ENCODE peak calls at places on chromosome 1, in eight cellular contexts. R, B, K, P, O, J, H and S are unnamed samples.

GRCh38 chr1:163820190-163820589 is 498.4 kb downstream of the NUF2 start:
- DNase-seq in R (no peak), B (no peak), K (no peak), P (no peak), O (no peak), J (no peak), H (no peak), S (no peak)

GRCh38 chr1:66090863-66091457 is 298.3 kb downstream of the PDE4B start:
- DNase-seq in R (no peak), B (no peak), K (no peak), P (no peak), O (no peak), J (no peak), H (no peak), S (peak)

GRCh38 chr1:41673355-41673754 is 188.9 kb upstream of the EDN2 start:
- DNase-seq in R (no peak), B (peak), K (no peak), P (no peak), O (no peak), J (no peak), H (no peak), S (peak)

GRCh38 chr1:12616709-12617373 is 1.2 kb downstream of the DHRS3 start:
- DNase-seq in R (peak), B (peak), K (no peak), P (no peak), O (no peak), J (peak), H (no peak), S (no peak)

GRCh38 chr1:34684246-34684645 is 70.6 kb upstream of the GJB5 start:
- DNase-seq in R (no peak), B (no peak), K (no peak), P (no peak), O (no peak), J (no peak), H (no peak), S (no peak)

GRCh38 chr1:71693581-71693980 is 588.8 kb downstream of the NEGR1 start:
- DNase-seq in R (no peak), B (no peak), K (no peak), P (no peak), O (no peak), J (no peak), H (no peak), S (no peak)

GRCh38 chr1:18949689-18950414 is 6.6 kb downstream of the IFFO2 start:
- DNase-seq in R (no peak), B (peak), K (no peak), P (no peak), O (peak), J (no peak), H (no peak), S (peak)

GRCh38 chr1:177505905-177506590 is 335.3 kb downstream of the BRINP2 start:
- DNase-seq in R (no peak), B (peak), K (no peak), P (no peak), O (no peak), J (peak), H (no peak), S (peak)

GRCh38 chr1:29180497-29181412 is 945 bp downstream of the SRSF4 start:
- DNase-seq in R (no peak), B (no peak), K (no peak), P (no peak), O (no peak), J (no peak), H (no peak), S (no peak)

GRCh38 chr1:6586404-6586816 is 6.6 kb downstream of the ZBTB48 start:
- DNase-seq in R (no peak), B (no peak), K (no peak), P (no peak), O (no peak), J (no peak), H (no peak), S (no peak)

GRCh38 chr1:244437108-244437507 is 14.6 kb downstream of the ADSS2 start:
- DNase-seq in R (no peak), B (peak), K (no peak), P (no peak), O (no peak), J (no peak), H (no peak), S (peak)

GRCh38 chr1:88800382-88801051 is 90.8 kb downstream of the GTF2B start:
- DNase-seq in R (no peak), B (peak), K (no peak), P (no peak), O (peak), J (no peak), H (no peak), S (peak)

GRCh38 chr1:229896306-229896705 is 170.7 kb upstream of the GALNT2 start:
- DNase-seq in R (no peak), B (no peak), K (no peak), P (no peak), O (no peak), J (no peak), H (no peak), S (no peak)

GRCh38 chr1:27658951-27659496 is 13.0 kb downstream of the IFI6 start:
- DNase-seq in R (no peak), B (peak), K (no peak), P (no peak), O (peak), J (peak), H (no peak), S (peak)

DNA sequence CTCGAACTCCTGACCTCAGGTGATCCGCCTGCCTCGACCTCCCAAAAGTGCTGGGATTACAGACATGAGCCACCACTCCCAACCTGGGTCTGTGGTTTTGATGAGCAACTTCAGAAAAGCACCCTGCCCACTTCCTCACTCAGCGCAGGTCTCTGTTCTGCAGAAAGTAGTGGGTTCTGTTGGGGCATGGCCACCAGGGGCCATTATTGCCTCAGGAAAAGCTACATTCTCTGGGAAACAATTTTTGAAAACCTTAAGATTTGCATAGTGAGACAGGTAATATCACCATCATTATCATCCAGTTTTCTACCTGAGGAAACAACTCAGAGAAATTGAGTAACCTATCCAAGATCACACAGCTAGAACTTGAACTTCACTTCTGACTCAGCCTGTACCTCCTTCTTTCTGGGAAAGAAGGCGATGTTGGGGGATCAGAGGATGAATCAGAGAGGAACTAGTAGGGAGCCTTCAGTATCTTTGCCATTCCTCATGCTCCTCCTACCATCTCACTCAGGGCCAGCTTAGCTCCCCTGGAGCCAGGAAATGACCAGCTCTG is 7.1 kb upstream of the NES start:
- DNase-seq in R (no peak), B (no peak), K (no peak), P (no peak), O (peak), J (peak), H (no peak), S (peak)
- TF ChIP-seq CTCF in R (no peak), B (no peak), K (peak), P (no peak), O (peak), J (no peak), H (peak), S (no peak)

GRCh38 chr1:157624471-157624870 is 26.6 kb upstream of the FCRL4 start:
- DNase-seq in R (no peak), B (no peak), K (no peak), P (no peak), O (no peak), J (no peak), H (no peak), S (no peak)

GRCh38 chr1:157622471-157622870 is 24.6 kb upstream of the FCRL4 start:
- DNase-seq in R (no peak), B (no peak), K (no peak), P (no peak), O (no peak), J (no peak), H (no peak), S (no peak)

GRCh38 chr1:157628773-157629172 is 30.9 kb upstream of the FCRL4 start:
- DNase-seq in R (no peak), B (no peak), K (no peak), P (no peak), O (no peak), J (no peak), H (no peak), S (no peak)

DNA sequence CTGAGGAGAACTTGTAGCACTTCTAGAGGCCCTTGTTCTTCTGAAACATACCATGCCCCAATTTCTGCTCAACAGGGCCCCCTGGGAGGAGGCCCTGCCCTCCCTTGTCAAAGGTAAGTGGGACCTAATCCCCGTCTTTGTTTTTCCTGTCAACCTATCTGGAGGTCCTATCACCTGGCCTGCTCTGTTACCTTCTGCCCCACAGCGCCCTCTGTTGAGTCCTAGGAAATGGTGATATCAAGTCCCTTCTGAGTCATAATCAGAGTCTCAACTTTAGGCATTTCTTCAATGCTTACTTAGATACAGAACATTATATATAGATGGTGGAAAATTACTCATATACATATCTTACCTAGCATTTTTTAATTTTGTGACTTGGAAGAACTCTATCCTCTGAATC is 28.2 kb upstream of the FCRL4 start:
- DNase-seq in R (no peak), B (no peak), K (peak), P (no peak), O (no peak), J (no peak), H (no peak), S (no peak)
- TF ChIP-seq CTCF in R (no peak), B (no peak), K (peak), P (peak), O (peak), J (no peak), H (no peak), S (no peak)

DNA sequence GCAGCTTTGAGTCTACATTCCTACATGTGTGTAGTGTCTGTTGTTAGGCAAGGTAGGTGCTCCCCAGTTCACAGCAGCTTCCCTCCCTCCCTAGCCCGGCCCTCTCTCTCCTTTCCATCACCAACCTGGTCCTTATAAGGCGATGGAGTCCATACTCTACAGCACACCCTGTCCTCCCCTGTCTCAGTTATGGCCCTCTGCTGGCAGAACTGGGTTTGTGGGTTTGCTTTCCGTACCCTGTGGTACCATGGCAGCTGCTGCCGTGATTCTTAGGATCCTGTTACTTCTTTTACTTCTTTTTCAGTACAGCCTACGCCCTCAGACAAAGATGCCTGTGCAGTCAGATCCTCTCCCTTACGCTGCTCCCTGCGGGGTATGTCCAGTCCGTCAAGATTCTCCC is 31.7 kb downstream of the AK5 start:
- DNase-seq in R (no peak), B (peak), K (peak), P (no peak), O (no peak), J (no peak), H (no peak), S (no peak)
- TF ChIP-seq CTCF in R (no peak), B (peak), K (peak), P (peak), O (peak), J (no peak), H (peak), S (peak)

DNA sequence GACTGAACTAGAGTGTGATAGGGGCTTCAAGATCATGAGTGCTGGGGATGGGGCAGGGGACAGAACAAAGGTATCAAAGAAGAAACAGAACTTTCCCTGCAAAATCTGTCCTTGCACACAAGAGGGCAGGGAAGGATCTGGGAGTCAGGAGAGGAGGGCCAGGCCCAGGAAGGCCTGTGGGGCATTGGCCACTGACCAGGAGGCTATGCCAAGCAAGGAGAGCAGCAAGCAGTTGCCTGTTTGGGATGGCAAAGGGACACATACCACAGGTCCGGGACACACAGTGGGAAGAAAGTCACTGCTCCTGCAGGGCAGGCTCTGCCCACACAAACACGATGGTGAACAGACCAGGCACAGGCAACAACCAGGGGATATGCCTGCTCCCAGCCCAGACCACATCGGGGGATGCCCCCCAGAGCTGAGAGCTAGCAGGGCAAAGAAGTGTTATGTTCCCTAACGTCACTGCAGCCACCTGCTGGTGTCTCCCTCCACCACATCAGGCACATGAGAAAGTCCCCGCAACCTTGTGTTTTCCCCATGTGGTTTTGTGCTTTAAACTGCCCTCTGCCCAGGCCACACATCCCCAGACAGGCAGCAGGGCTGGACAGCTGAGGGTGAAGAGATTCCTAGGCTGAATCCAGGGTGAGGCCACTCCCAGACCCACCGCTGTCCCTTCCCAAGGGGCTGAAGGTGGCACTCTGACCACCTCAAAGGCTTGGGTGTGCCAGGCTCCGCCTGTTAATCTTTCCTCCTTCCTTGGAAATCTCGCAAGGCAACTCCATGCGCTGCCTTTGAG is 53.6 kb downstream of the KIF21B start:
- DNase-seq in R (no peak), B (no peak), K (no peak), P (no peak), O (no peak), J (no peak), H (no peak), S (no peak)
- TF ChIP-seq CTCF in R (no peak), B (no peak), K (no peak), P (no peak), O (peak), J (no peak), H (no peak), S (no peak)

DNA sequence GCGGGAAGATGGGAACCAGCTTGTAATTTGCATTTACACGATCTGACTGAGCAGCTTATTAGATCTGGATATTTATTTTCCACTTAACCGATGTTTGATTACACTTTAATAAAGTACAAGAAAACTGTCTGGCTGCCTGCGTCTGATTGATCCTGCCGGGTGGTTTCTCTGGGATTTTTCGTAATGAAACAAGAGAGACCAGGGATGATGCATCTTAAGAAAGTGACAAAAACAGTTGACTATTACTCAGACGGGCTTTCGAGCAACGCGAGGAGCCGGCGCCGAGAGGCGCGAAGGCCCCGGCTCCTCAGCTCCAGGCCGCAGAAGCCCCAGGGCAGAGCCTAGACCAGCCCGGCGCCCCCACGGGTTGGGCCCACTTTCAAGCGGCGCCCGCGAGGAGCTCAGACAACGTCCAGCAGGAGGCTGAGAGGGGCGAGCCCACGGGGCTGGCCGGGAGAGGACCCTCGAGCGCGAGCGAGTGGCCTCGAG is 118.1 kb upstream of the BARHL2 start:
- DNase-seq in R (no peak), B (no peak), K (no peak), P (no peak), O (no peak), J (no peak), H (no peak), S (peak)
- TF ChIP-seq CTCF in R (no peak), B (no peak), K (no peak), P (no peak), O (no peak), J (no peak), H (no peak), S (no peak)

DNA sequence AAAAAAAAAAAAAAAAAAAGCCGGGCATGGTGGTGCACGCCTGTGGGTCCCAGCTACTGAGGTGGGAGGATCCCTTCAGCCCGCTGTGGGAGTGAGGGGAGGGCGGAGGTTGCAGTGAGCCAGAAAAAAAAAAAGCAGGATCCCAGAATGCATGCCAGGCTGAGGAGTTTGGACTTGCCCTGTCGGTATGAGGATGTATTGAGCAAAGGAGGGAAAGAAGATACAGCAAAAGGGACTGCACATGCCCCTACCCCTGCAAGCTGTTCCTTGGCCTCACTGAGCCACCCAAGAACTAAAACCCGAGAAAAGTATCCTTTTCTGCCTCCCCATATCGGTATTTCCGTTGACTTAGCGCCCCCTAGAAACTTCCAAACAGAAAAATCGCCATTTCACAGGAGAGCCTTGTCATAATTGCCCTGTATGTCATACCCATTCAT is 1.3 kb upstream of the GPATCH4 start:
- DNase-seq in R (no peak), B (no peak), K (no peak), P (no peak), O (no peak), J (peak), H (no peak), S (no peak)
- TF ChIP-seq CTCF in R (no peak), B (peak), K (no peak), P (peak), O (peak), J (peak), H (peak), S (peak)

DNA sequence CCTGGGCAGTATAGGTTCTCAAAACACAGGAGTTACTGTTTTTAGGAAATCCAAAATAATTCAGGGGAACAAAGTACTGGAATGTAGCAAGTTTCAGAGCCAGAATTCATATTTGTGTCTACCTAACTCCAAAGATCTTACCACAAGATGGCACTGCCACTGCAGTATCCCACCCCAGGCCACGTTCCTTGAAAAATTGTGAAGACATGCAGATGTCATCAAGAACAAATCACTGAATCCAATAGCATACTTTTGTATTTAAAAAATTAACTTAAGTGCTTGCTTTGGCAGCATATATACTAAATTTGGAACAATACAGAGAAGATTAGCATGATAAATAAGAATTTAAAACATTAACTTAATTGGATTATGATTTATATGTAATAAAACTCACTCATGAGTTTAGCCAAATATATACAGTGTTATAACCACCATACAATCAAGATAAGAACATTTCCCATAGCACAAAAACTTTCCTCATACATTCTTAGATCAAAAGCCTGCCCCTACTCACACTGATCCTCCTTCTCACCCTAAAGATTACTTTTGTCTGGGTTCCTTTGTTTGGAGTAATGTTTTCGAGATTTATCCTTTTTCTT is 209.9 kb downstream of the FAF1 start:
- DNase-seq in R (no peak), B (peak), K (no peak), P (no peak), O (peak), J (peak), H (no peak), S (peak)
- TF ChIP-seq CTCF in R (no peak), B (peak), K (peak), P (peak), O (peak), J (peak), H (peak), S (peak)

GRCh38 chr1:3442901-3443300 is 11.6 kb upstream of the ARHGEF16 start:
- DNase-seq in R (peak), B (no peak), K (no peak), P (no peak), O (no peak), J (no peak), H (no peak), S (no peak)

GRCh38 chr1:3441880-3442279 is 12.6 kb upstream of the ARHGEF16 start:
- DNase-seq in R (no peak), B (no peak), K (no peak), P (no peak), O (no peak), J (no peak), H (no peak), S (no peak)

GRCh38 chr1:3441449-3441848 is 13.0 kb upstream of the ARHGEF16 start:
- DNase-seq in R (no peak), B (no peak), K (no peak), P (no peak), O (no peak), J (no peak), H (no peak), S (no peak)

GRCh38 chr1:3440711-3441389 is 13.6 kb upstream of the ARHGEF16 start:
- DNase-seq in R (peak), B (no peak), K (no peak), P (no peak), O (no peak), J (no peak), H (no peak), S (no peak)

DNA sequence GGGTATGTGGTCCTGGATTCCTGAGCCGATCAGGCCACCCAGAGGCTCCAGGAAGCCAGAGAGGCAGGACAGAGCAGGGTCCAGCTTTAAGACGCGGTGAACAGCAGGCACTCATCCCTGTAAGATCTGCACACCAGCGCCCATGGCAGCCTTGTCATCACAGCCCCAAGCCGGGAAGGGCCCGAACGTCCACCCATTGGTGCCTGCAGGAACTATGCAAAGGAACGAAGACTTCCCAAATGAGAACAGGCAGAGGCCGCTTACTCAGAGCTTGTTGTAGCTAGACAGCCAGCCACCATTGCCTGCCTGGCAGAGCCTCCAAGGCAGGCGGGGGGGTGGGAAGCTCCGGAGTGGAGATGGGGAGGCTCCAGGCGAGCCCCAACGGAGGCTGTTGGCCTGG is 12.1 kb upstream of the ARHGEF16 start:
- DNase-seq in R (peak), B (no peak), K (no peak), P (no peak), O (no peak), J (no peak), H (no peak), S (no peak)
- TF ChIP-seq CTCF in R (no peak), B (no peak), K (no peak), P (no peak), O (no peak), J (no peak), H (no peak), S (no peak)